ENCODE peak calls at places on chromosome 5, in six cellular contexts. Y is stimulated activated CD4-positive, alpha-beta T cell treated with anti-CD3 and anti-CD28 coated beads, Interleukin-2, amount 100 ng/mL, for 48 hours; Q is NCI-H1436; V is hippocampal formation; K is EL; O is ecto neural progenitor cell. B is an unnamed sample.

GRCh38 chr5:78568212-78568611 is 80.4 kb downstream of the LHFPL2 start:
- DNase-seq in Y (no peak), Q (no peak), V (peak; percentile 52), K (no peak), O (no peak), B (no peak)

GRCh38 chr5:173324115-173325001 is 3.9 kb downstream of the STC2 start:
- DNase-seq in Y (no peak), Q (no peak), V (peak; percentile 65), K (peak; percentile 66), O (no peak), B (peak; percentile 61)

GRCh38 chr5:127863161-127863560 is 160.0 kb downstream of the CCDC192 start:
- DNase-seq in Y (no peak), Q (no peak), V (no peak), K (peak; percentile 7), O (no peak), B (no peak)

GRCh38 chr5:180161420-180162303 is 47.3 kb downstream of the RASGEF1C start:
- DNase-seq in Y (no peak), Q (no peak), V (peak; percentile 54), K (no peak), O (peak; percentile 40), B (no peak)

GRCh38 chr5:129046151-129046550 is 48.4 kb upstream of the ISOC1 start:
- DNase-seq in Y (no peak), Q (no peak), V (no peak), K (no peak), O (no peak), B (no peak)

GRCh38 chr5:156523607-156524006 is 196.6 kb downstream of the SGCD start:
- DNase-seq in Y (no peak), Q (no peak), V (no peak), K (no peak), O (no peak), B (no peak)

GRCh38 chr5:142979636-142980035 is 209.5 kb downstream of the ARHGAP26 start:
- DNase-seq in Y (no peak), Q (no peak), V (no peak), K (no peak), O (no peak), B (no peak)

GRCh38 chr5:9869616-9870288 is 239.6 kb upstream of the TAS2R1 start:
- DNase-seq in Y (no peak), Q (no peak), V (no peak), K (peak; percentile 86), O (no peak), B (no peak)

GRCh38 chr5:83899351-83899970 is 178.8 kb upstream of the HAPLN1 start:
- DNase-seq in Y (no peak), Q (no peak), V (no peak), K (peak; percentile 31), O (no peak), B (no peak)

GRCh38 chr5:57434227-57434640 is 48.4 kb downstream of the ACTBL2 start:
- DNase-seq in Y (no peak), Q (no peak), V (no peak), K (no peak), O (no peak), B (no peak)

GRCh38 chr5:100644206-100644605 is 109.0 kb downstream of the FAM174A start:
- DNase-seq in Y (no peak), Q (no peak), V (no peak), K (no peak), O (no peak), B (no peak)

GRCh38 chr5:95910521-95910920 is 51.1 kb downstream of the ELL2 start:
- DNase-seq in Y (no peak), Q (no peak), V (no peak), K (no peak), O (no peak), B (no peak)

GRCh38 chr5:179509239-179509638 is 41.1 kb upstream of the RUFY1 start:
- DNase-seq in Y (no peak), Q (no peak), V (no peak), K (no peak), O (no peak), B (no peak)

GRCh38 chr5:147403659-147404640 is 105.9 kb downstream of the DPYSL3 start:
- DNase-seq in Y (no peak), Q (no peak), V (no peak), K (peak; percentile 95), O (no peak), B (no peak)

GRCh38 chr5:17056056-17056690 is 120.1 kb upstream of the MYO10 start:
- DNase-seq in Y (no peak), Q (no peak), V (no peak), K (peak; percentile 23), O (no peak), B (no peak)

GRCh38 chr5:150511641-150512367 is 3.9 kb downstream of the NDST1 start:
- DNase-seq in Y (no peak), Q (no peak), V (no peak), K (peak; percentile 75), O (peak; percentile 80), B (no peak)

GRCh38 chr5:68562308-68562707 is 346.8 kb downstream of the PIK3R1 start:
- DNase-seq in Y (no peak), Q (no peak), V (peak; percentile 44), K (peak; percentile 58), O (no peak), B (no peak)

GRCh38 chr5:52709171-52709925 is 78.4 kb upstream of the ITGA1 start:
- DNase-seq in Y (no peak), Q (no peak), V (no peak), K (peak; percentile 62), O (no peak), B (no peak)

GRCh38 chr5:174287761-174288160 is 242.3 kb downstream of the NSG2 start:
- DNase-seq in Y (no peak), Q (no peak), V (no peak), K (no peak), O (no peak), B (no peak)

GRCh38 chr5:50763356-50763755 is 96.9 kb downstream of the PARP8 start:
- DNase-seq in Y (no peak), Q (no peak), V (no peak), K (no peak), O (no peak), B (no peak)